ENCODE peak calls at places on chromosome 18, in four cellular contexts. Q is AG04450, R is fibroblast of pulmonary artery, V is dorsolateral prefrontal cortex. X is an unnamed sample.

GRCh38 chr18:78978336-78979057 is 1.1 kb upstream of the SALL3 start:
- DNase-seq in Q (no peak), R (no peak), V (no peak), X (no peak)

GRCh38 chr18:63676526-63676925 is 14.8 kb upstream of the SERPINB3 start:
- DNase-seq in Q (no peak), R (no peak), V (no peak), X (no peak)

GRCh38 chr18:8480506-8481328 is 128.5 kb upstream of the RAB12 start:
- DNase-seq in R (peak), V (no peak), Q (peak), X (peak)

GRCh38 chr18:48018806-48019295 is 88.4 kb upstream of the SMAD2 start:
- DNase-seq in V (no peak), R (no peak), Q (no peak), X (no peak)

GRCh38 chr18:45521151-45521550 is 94.1 kb upstream of the SLC14A2 start:
- DNase-seq in Q (no peak), V (no peak), R (peak), X (no peak)

GRCh38 chr18:35267161-35267651 is 22.8 kb downstream of the ZSCAN30 start:
- DNase-seq in V (peak), R (peak), Q (no peak), X (no peak)

GRCh38 chr18:9147440-9148238 is 11.1 kb downstream of the ANKRD12 start:
- DNase-seq in V (no peak), Q (no peak), R (peak), X (peak)

GRCh38 chr18:41624461-41624860 is 330.6 kb upstream of the PIK3C3 start:
- DNase-seq in R (no peak), Q (no peak), V (no peak), X (no peak)

GRCh38 chr18:69947361-69948106 is at the start of gene CD226:
- DNase-seq in V (no peak), Q (no peak), R (no peak), X (no peak)

GRCh38 chr18:23115683-23116096 is 19.6 kb upstream of the CABLES1 start:
- DNase-seq in Q (peak), V (no peak), R (peak), X (peak)

GRCh38 chr18:23126352-23127056 is 8.8 kb upstream of the CABLES1 start:
- DNase-seq in R (peak), V (no peak), Q (no peak), X (no peak)

DNA sequence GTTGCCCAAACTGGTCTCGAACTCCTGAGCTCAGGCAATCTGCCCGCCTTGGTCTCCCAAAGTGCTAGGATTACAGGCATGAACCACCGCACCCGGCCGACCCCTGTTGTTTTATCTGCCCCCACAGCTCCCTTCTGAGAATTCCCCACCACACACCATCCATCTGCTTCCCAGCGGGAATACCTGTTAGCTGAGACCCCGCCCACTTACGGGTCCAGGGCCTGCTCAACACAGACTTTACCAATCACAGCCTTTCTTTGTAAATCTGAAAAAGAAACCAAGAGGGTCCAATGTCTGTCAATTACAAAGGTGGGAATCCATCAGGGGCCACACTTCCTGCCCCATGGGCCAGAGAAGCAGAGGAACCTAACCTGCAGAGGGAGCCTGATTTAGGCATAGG is 14.2 kb upstream of the CABLES1 start:
- DNase-seq in R (no peak), V (no peak), Q (no peak), X (no peak)
- H3K4me3 ChIP-seq in R (no peak), V (no peak), Q (no peak), X (no peak)

DNA sequence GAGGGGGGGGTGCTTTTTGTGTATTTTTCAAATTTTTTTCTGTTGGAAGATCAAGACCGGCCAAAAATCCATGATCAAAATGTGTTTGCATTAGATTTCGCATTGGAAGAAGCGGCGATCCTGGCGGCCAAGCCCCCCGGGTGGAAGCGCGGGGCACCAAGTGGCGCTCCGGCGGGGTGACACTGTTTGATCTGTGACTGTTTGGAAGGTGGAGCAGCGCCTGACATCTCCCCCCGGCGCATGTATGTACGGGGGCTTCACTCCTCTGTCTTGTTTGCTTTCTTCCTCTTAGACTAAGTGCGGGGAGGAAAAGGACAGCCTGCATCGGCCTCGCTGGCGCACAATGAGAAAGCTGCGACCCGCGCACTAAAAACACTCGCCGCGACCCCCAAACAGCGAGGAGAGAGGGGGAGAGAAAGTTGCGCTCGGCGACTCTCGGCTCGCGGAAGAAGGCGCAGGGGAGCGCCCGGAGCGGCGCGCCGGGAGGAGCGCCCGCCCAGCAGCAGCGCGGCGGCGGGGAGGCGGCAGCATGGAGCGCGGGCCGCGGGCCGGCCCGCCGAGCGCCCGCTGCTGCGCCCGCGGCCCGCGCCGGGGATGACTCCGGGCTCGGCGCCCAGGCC is 515 bp downstream of the TSHZ1 start:
- DNase-seq in R (no peak), V (no peak), Q (no peak), X (no peak)
- TF ChIP-seq CTCF in R (no peak), V (no peak), Q (no peak), X (no peak)

GRCh38 chr18:80171190-80171872 is 62.3 kb downstream of the ADNP2 start:
- DNase-seq in R (peak), V (peak), Q (peak), X (no peak)
- H3K4me3 ChIP-seq in R (peak), V (peak), Q (peak), X (no peak)

GRCh38 chr18:3594760-3595241 is 144.8 kb downstream of the TGIF1 start:
- DNase-seq in V (no peak), Q (no peak), R (peak), X (no peak)
- TF ChIP-seq CTCF in V (no peak), Q (no peak), R (no peak), X (no peak)

GRCh38 chr18:59143441-59143840 is 3.8 kb downstream of the SEC11C start:
- DNase-seq in Q (no peak), R (no peak), V (no peak), X (no peak)

GRCh38 chr18:59144483-59144882 is 4.8 kb downstream of the SEC11C start:
- DNase-seq in Q (no peak), V (no peak), R (no peak), X (no peak)

GRCh38 chr18:59140287-59140885 is 702 bp downstream of the SEC11C start:
- DNase-seq in V (no peak), R (peak), Q (no peak), X (no peak)

GRCh38 chr18:59141294-59142068 is 1.8 kb downstream of the SEC11C start:
- DNase-seq in V (no peak), Q (no peak), R (no peak), X (no peak)

GRCh38 chr18:59142274-59142673 is 2.6 kb downstream of the SEC11C start:
- DNase-seq in Q (no peak), R (no peak), V (no peak), X (no peak)
- H3K4me3 ChIP-seq in Q (no peak), R (no peak), V (peak), X (no peak)

GRCh38 chr18:12569791-12570190 is 88.1 kb downstream of the SPIRE1 start:
- DNase-seq in Q (no peak), V (no peak), R (no peak), X (no peak)

GRCh38 chr18:12574494-12575185 is 83.3 kb downstream of the SPIRE1 start:
- DNase-seq in R (no peak), Q (no peak), V (no peak), X (no peak)

GRCh38 chr18:12567849-12568248 is 90.1 kb downstream of the SPIRE1 start:
- DNase-seq in V (no peak), R (no peak), Q (no peak), X (no peak)

GRCh38 chr18:12571617-12572016 is 86.3 kb downstream of the SPIRE1 start:
- DNase-seq in V (no peak), R (peak), Q (no peak), X (no peak)
- TF ChIP-seq CTCF in V (no peak), R (no peak), Q (no peak), X (no peak)

X was measured in HFF-Myc.